ENCODE peak calls at places on chromosomes 5 and 9, in eight cellular contexts. B is Panc1, Z is HCT116, A is HepG2, L is GM12878, D is K562, K is GM23338, V is upper lobe of left lung. T is an unnamed sample.

GRCh38 chr5:96024683-96025475 is 63.2 kb upstream of the ELL2 start:
- ATAC-seq in B (no peak), Z (no peak), A (no peak), L (peak), D (no peak), K (no peak), V (no peak), T (no peak)

GRCh38 chr9:134944916-134945315 is 27.2 kb upstream of the FCN1 start:
- ATAC-seq in B (no peak), Z (no peak), A (no peak), L (no peak), D (no peak), K (peak), V (no peak), T (peak)

GRCh38 chr9:70044450-70045307 is 1.0 kb downstream of the MAMDC2 start:
- ATAC-seq in B (peak), Z (peak), A (peak), L (no peak), D (no peak), K (peak), V (peak), T (peak)

GRCh38 chr9:33439731-33440130 is 7.7 kb downstream of the AQP3 start:
- ATAC-seq in B (no peak), Z (peak), A (no peak), L (no peak), D (no peak), K (no peak), V (no peak), T (no peak)

GRCh38 chr5:172561151-172561550 is 79.9 kb upstream of the NEURL1B start:
- ATAC-seq in B (no peak), Z (no peak), A (no peak), L (no peak), D (no peak), K (no peak), V (no peak), T (no peak)

GRCh38 chr5:66567474-66567873 is 28.7 kb upstream of the MAST4 start:
- ATAC-seq in B (no peak), Z (no peak), A (no peak), L (no peak), D (no peak), K (no peak), V (no peak), T (no peak)

GRCh38 chr5:133356386-133357331 is 255.7 kb downstream of the FSTL4 start:
- ATAC-seq in B (no peak), Z (no peak), A (no peak), L (no peak), D (no peak), K (no peak), V (peak), T (no peak)

GRCh38 chr5:159415301-159415937 is 85.1 kb upstream of the IL12B start:
- ATAC-seq in B (no peak), Z (no peak), A (no peak), L (no peak), D (no peak), K (peak), V (no peak), T (no peak)

GRCh38 chr5:159426694-159427093 is 96.4 kb upstream of the IL12B start:
- ATAC-seq in B (no peak), Z (no peak), A (no peak), L (peak), D (no peak), K (no peak), V (no peak), T (no peak)

GRCh38 chr5:53249529-53249928 is 140.0 kb upstream of the MOCS2 start:
- ATAC-seq in B (no peak), Z (no peak), A (no peak), L (no peak), D (no peak), K (no peak), V (no peak), T (peak)

GRCh38 chr9:31733166-31733565 is 651.3 kb upstream of the ACO1 start:
- ATAC-seq in B (no peak), Z (no peak), A (no peak), L (no peak), D (no peak), K (no peak), V (no peak), T (no peak)

GRCh38 chr5:141772281-141772680 is 90.3 kb upstream of the ARAP3 start:
- ATAC-seq in B (no peak), Z (no peak), A (no peak), L (no peak), D (no peak), K (no peak), V (no peak), T (no peak)

GRCh38 chr5:127153521-127153920 is 80.2 kb upstream of the C5orf63 start:
- ATAC-seq in B (no peak), Z (no peak), A (no peak), L (no peak), D (no peak), K (no peak), V (no peak), T (no peak)

DNA sequence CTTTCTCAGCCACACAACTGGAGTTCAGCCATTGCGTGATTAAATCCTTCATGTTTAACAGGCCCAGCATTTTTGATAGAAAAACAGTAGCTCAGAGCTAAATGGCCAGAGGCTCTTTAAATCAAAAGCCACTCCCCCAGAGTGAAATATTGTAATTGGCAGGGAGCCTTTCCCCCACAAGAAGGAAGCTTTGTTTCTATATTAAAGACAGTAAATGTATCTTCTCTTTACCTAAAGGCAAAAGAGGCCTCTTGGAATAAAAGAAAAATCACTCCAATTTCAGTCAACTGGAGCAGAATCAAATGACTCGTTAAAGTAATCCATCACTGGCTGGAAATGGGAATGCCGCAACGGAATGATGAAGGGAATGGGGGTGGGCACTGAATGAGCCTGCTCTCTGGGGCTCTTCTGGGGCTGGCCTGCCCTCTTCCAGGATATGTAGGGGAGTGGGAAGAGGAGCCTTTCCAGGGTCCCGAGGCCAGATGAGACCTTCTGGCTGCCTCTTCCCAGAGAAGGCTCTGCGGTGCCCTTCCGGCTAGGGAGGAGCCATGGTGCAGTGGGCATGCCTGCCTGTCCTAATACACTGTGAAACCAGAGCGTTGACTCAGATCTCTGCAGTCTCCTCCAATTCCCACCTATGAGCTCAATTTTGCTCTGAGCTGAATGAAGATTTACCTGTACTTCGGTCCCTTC is 45.2 kb downstream of the ANKDD1B start:
- ATAC-seq in B (peak), Z (no peak), A (peak), L (no peak), D (no peak), K (peak), V (peak), T (peak)
- H3K4me3 ChIP-seq in B (no peak), Z (no peak), A (no peak), L (no peak), D (no peak), K (no peak), V (peak), T (peak)

DNA sequence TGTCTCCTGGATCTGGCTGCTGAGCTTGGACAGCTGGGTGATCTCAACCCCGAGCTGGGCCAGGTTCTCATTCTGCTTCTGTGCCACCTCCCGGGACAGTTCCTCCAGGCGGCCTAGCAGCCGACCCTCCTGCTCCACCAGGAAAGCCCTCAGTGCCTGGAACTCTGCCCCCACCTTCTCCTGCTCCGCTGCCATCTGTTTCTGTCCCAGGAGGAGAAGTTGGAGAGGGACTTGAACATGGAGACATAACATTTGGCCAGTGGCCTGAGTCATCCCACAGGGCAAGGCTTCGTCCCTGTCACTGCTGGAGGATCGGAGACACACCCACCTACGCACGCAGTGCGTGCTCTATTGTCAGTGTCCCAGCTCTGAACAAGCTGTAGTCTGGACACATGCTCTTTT is 5.1 kb downstream of the TRIM7 start:
- ATAC-seq in B (no peak), Z (no peak), A (peak), L (no peak), D (peak), K (no peak), V (no peak), T (no peak)
- H3K27ac ChIP-seq in B (no peak), Z (no peak), A (no peak), L (no peak), D (no peak), K (no peak), V (no peak), T (no peak)

GRCh38 chr9:106916491-106917235 is 53.7 kb downstream of the ZNF462 start:
- ATAC-seq in B (peak), Z (peak), A (no peak), L (no peak), D (no peak), K (peak), V (no peak), T (peak)
- TF ChIP-seq POLR2AphosphoS5 in B (no peak), Z (peak), A (no peak), L (no peak), D (no peak), K (no peak), V (no peak), T (peak)

GRCh38 chr5:109407913-109408312 is 1.9 kb downstream of the PJA2 start:
- ATAC-seq in B (no peak), Z (no peak), A (no peak), L (no peak), D (no peak), K (no peak), V (no peak), T (no peak)
- H3K4me3 ChIP-seq in B (peak), Z (peak), A (peak), L (peak), D (peak), K (peak), V (peak), T (peak)

GRCh38 chr9:27109621-27110020 is 596 bp downstream of the TEK start:
- ATAC-seq in B (no peak), Z (no peak), A (no peak), L (no peak), D (no peak), K (peak), V (no peak), T (no peak)
- H3K27ac ChIP-seq in B (no peak), Z (no peak), A (no peak), L (no peak), D (no peak), K (peak), V (peak), T (no peak)

GRCh38 chr5:43044181-43044914 is 4.2 kb upstream of the ANXA2R start:
- ATAC-seq in B (no peak), Z (no peak), A (no peak), L (no peak), D (no peak), K (peak), V (no peak), T (peak)

GRCh38 chr5:43042176-43042625 is 2.1 kb upstream of the ANXA2R start:
- ATAC-seq in B (peak), Z (peak), A (peak), L (peak), D (peak), K (peak), V (peak), T (peak)

GRCh38 chr5:43041669-43042175 is 1.6 kb upstream of the ANXA2R start:
- ATAC-seq in B (peak), Z (peak), A (peak), L (peak), D (peak), K (peak), V (peak), T (peak)

GRCh38 chr5:43043400-43043756 is 3.3 kb upstream of the ANXA2R start:
- ATAC-seq in B (no peak), Z (no peak), A (no peak), L (no peak), D (no peak), K (no peak), V (no peak), T (no peak)

GRCh38 chr5:43042626-43043399 is 2.7 kb upstream of the ANXA2R start:
- ATAC-seq in B (peak), Z (peak), A (peak), L (peak), D (peak), K (peak), V (peak), T (peak)
- TF ChIP-seq POLR2AphosphoS5 in B (peak), Z (peak), A (no peak), L (no peak), D (peak), K (no peak), V (peak), T (peak)